ENCODE peak calls at places on chromosomes 13 and 19, in eight cellular contexts. One of them, this sample, is unnamed.

GRCh38 chr13:101757446-101758039 is 305.1 kb downstream of the ITGBL1 start:
- DNase-seq in GM04504: peak; percentile 12
- DNase-seq in effector memory CD4-positive, alpha-beta T cell: no peak
- DNase-seq in NCI-H774: peak; percentile 5
- DNase-seq in brain microvascular endothelial cell: no peak
- DNase-seq in left ventricle myocardium inferior: no peak
- DNase-seq in HEK293T: peak; percentile 3
- DNase-seq in NCI-H524 treated with DMSO at 0.1 percent for 48 hours: peak; percentile 8
- DNase-seq in this sample: no peak

GRCh38 chr19:36837525-36837901 is 674 bp downstream of the ZNF790 start:
- DNase-seq in left ventricle myocardium inferior: no peak
- DNase-seq in effector memory CD4-positive, alpha-beta T cell: no peak
- DNase-seq in brain microvascular endothelial cell: peak; percentile 22
- DNase-seq in GM04504: no peak
- DNase-seq in NCI-H524 treated with DMSO at 0.1 percent for 48 hours: no peak
- DNase-seq in HEK293T: no peak
- DNase-seq in NCI-H774: no peak
- DNase-seq in this sample: no peak

GRCh38 chr13:96871470-96871869 is 122.8 kb downstream of the OXGR1 start:
- DNase-seq in NCI-H524 treated with DMSO at 0.1 percent for 48 hours: no peak
- DNase-seq in left ventricle myocardium inferior: no peak
- DNase-seq in NCI-H774: no peak
- DNase-seq in effector memory CD4-positive, alpha-beta T cell: no peak
- DNase-seq in HEK293T: no peak
- DNase-seq in GM04504: no peak
- DNase-seq in brain microvascular endothelial cell: no peak
- DNase-seq in this sample: no peak

GRCh38 chr13:114128624-114129522 is 3.5 kb downstream of the RASA3 start:
- DNase-seq in left ventricle myocardium inferior: peak; percentile 79
- DNase-seq in effector memory CD4-positive, alpha-beta T cell: peak; percentile 81
- DNase-seq in GM04504: peak; percentile 84
- DNase-seq in NCI-H524 treated with DMSO at 0.1 percent for 48 hours: no peak
- DNase-seq in NCI-H774: no peak
- DNase-seq in HEK293T: no peak
- DNase-seq in brain microvascular endothelial cell: peak; percentile 93
- DNase-seq in this sample: peak; percentile 83

GRCh38 chr19:33620611-33621010 is 1.1 kb upstream of the CHST8 start:
- DNase-seq in NCI-H774: no peak
- DNase-seq in HEK293T: no peak
- DNase-seq in brain microvascular endothelial cell: no peak
- DNase-seq in GM04504: no peak
- DNase-seq in effector memory CD4-positive, alpha-beta T cell: no peak
- DNase-seq in NCI-H524 treated with DMSO at 0.1 percent for 48 hours: no peak
- DNase-seq in left ventricle myocardium inferior: no peak
- DNase-seq in this sample: no peak

GRCh38 chr13:101529419-101529818 is 76.9 kb downstream of the ITGBL1 start:
- DNase-seq in left ventricle myocardium inferior: no peak
- DNase-seq in HEK293T: no peak
- DNase-seq in NCI-H524 treated with DMSO at 0.1 percent for 48 hours: no peak
- DNase-seq in brain microvascular endothelial cell: peak; percentile 92
- DNase-seq in NCI-H774: no peak
- DNase-seq in effector memory CD4-positive, alpha-beta T cell: no peak
- DNase-seq in GM04504: peak; percentile 72
- DNase-seq in this sample: no peak

GRCh38 chr13:95512424-95512823 is 40.1 kb upstream of the CLDN10 start:
- DNase-seq in NCI-H774: no peak
- DNase-seq in GM04504: no peak
- DNase-seq in left ventricle myocardium inferior: no peak
- DNase-seq in brain microvascular endothelial cell: no peak
- DNase-seq in effector memory CD4-positive, alpha-beta T cell: no peak
- DNase-seq in NCI-H524 treated with DMSO at 0.1 percent for 48 hours: no peak
- DNase-seq in HEK293T: no peak
- DNase-seq in this sample: no peak

GRCh38 chr13:93472296-93472695 is 245.7 kb downstream of the GPC6 start:
- DNase-seq in NCI-H774: no peak
- DNase-seq in left ventricle myocardium inferior: no peak
- DNase-seq in brain microvascular endothelial cell: no peak
- DNase-seq in GM04504: no peak
- DNase-seq in NCI-H524 treated with DMSO at 0.1 percent for 48 hours: no peak
- DNase-seq in HEK293T: no peak
- DNase-seq in effector memory CD4-positive, alpha-beta T cell: no peak
- DNase-seq in this sample: no peak

GRCh38 chr19:3494559-3494958 is 5.9 kb downstream of the DOHH start:
- DNase-seq in left ventricle myocardium inferior: no peak
- DNase-seq in effector memory CD4-positive, alpha-beta T cell: no peak
- DNase-seq in brain microvascular endothelial cell: no peak
- DNase-seq in NCI-H774: no peak
- DNase-seq in HEK293T: no peak
- DNase-seq in GM04504: no peak
- DNase-seq in NCI-H524 treated with DMSO at 0.1 percent for 48 hours: no peak
- DNase-seq in this sample: peak; percentile 31

GRCh38 chr13:76533251-76533650 is 353.0 kb downstream of the KCTD12 start:
- DNase-seq in left ventricle myocardium inferior: no peak
- DNase-seq in HEK293T: no peak
- DNase-seq in brain microvascular endothelial cell: no peak
- DNase-seq in NCI-H774: no peak
- DNase-seq in GM04504: no peak
- DNase-seq in effector memory CD4-positive, alpha-beta T cell: no peak
- DNase-seq in NCI-H524 treated with DMSO at 0.1 percent for 48 hours: no peak
- DNase-seq in this sample: no peak

GRCh38 chr19:7742575-7742974 is 4.8 kb downstream of the CD209 start:
- DNase-seq in NCI-H524 treated with DMSO at 0.1 percent for 48 hours: peak; percentile 89
- DNase-seq in effector memory CD4-positive, alpha-beta T cell: no peak
- DNase-seq in brain microvascular endothelial cell: no peak
- DNase-seq in GM04504: no peak
- DNase-seq in left ventricle myocardium inferior: no peak
- DNase-seq in NCI-H774: no peak
- DNase-seq in HEK293T: no peak
- DNase-seq in this sample: no peak

GRCh38 chr13:107421028-107421427 is 794.3 kb downstream of the LIG4 start:
- DNase-seq in effector memory CD4-positive, alpha-beta T cell: no peak
- DNase-seq in brain microvascular endothelial cell: peak; percentile 35
- DNase-seq in left ventricle myocardium inferior: no peak
- DNase-seq in HEK293T: no peak
- DNase-seq in GM04504: no peak
- DNase-seq in NCI-H774: no peak
- DNase-seq in NCI-H524 treated with DMSO at 0.1 percent for 48 hours: no peak
- DNase-seq in this sample: no peak

GRCh38 chr13:53068841-53069520 is 40.4 kb downstream of the OLFM4 start:
- DNase-seq in effector memory CD4-positive, alpha-beta T cell: no peak
- DNase-seq in HEK293T: no peak
- DNase-seq in GM04504: no peak
- DNase-seq in left ventricle myocardium inferior: no peak
- DNase-seq in NCI-H774: no peak
- DNase-seq in brain microvascular endothelial cell: no peak
- DNase-seq in NCI-H524 treated with DMSO at 0.1 percent for 48 hours: peak; percentile 99
- DNase-seq in this sample: no peak

GRCh38 chr19:41449079-41449864 is 6.3 kb downstream of the ERICH4 start:
- DNase-seq in NCI-H774: peak; percentile 48
- DNase-seq in HEK293T: peak; percentile 87
- DNase-seq in left ventricle myocardium inferior: peak; percentile 70
- DNase-seq in brain microvascular endothelial cell: peak; percentile 60
- DNase-seq in effector memory CD4-positive, alpha-beta T cell: peak; percentile 47
- DNase-seq in GM04504: no peak
- DNase-seq in NCI-H524 treated with DMSO at 0.1 percent for 48 hours: no peak
- DNase-seq in this sample: peak; percentile 56

GRCh38 chr13:58452123-58452623 is 820.6 kb downstream of the PCDH17 start:
- DNase-seq in HEK293T: no peak
- DNase-seq in NCI-H524 treated with DMSO at 0.1 percent for 48 hours: no peak
- DNase-seq in effector memory CD4-positive, alpha-beta T cell: no peak
- DNase-seq in left ventricle myocardium inferior: no peak
- DNase-seq in GM04504: no peak
- DNase-seq in NCI-H774: no peak
- DNase-seq in brain microvascular endothelial cell: no peak
- DNase-seq in this sample: no peak

GRCh38 chr13:99969368-99969933 is 2.1 kb downstream of the ZIC5 start:
- DNase-seq in NCI-H524 treated with DMSO at 0.1 percent for 48 hours: no peak
- DNase-seq in HEK293T: no peak
- DNase-seq in NCI-H774: no peak
- DNase-seq in brain microvascular endothelial cell: no peak
- DNase-seq in left ventricle myocardium inferior: no peak
- DNase-seq in GM04504: no peak
- DNase-seq in effector memory CD4-positive, alpha-beta T cell: no peak
- DNase-seq in this sample: no peak

GRCh38 chr19:56174550-56174949 is 1.3 kb upstream of the GALP start:
- DNase-seq in GM04504: no peak
- DNase-seq in effector memory CD4-positive, alpha-beta T cell: no peak
- DNase-seq in HEK293T: no peak
- DNase-seq in NCI-H524 treated with DMSO at 0.1 percent for 48 hours: no peak
- DNase-seq in left ventricle myocardium inferior: no peak
- DNase-seq in brain microvascular endothelial cell: no peak
- DNase-seq in NCI-H774: no peak
- DNase-seq in this sample: no peak

GRCh38 chr19:7078007-7078406 is 8.5 kb downstream of the ZNF557 start:
- DNase-seq in effector memory CD4-positive, alpha-beta T cell: no peak
- DNase-seq in HEK293T: no peak
- DNase-seq in NCI-H524 treated with DMSO at 0.1 percent for 48 hours: no peak
- DNase-seq in left ventricle myocardium inferior: no peak
- DNase-seq in brain microvascular endothelial cell: no peak
- DNase-seq in NCI-H774: no peak
- DNase-seq in GM04504: no peak
- DNase-seq in this sample: no peak

This sample was measured in T follicular helper cell.